ENCODE peak calls at places on chromosomes 12 and 14, in five cellular contexts. F is suprapubic skin, Z is A549, B is body of pancreas, H is uterus. X is an unnamed sample.

GRCh38 chr12:90250766-90251165 is 542.1 kb upstream of the ATP2B1 start:
- DNase-seq in B (no peak), F (no peak), H (peak), Z (no peak), X (no peak)

GRCh38 chr12:15227004-15227679 is 5.9 kb upstream of the RERG start:
- DNase-seq in Z (peak), H (peak), B (peak), F (no peak), X (peak)

GRCh38 chr12:47736877-47737676 is 11.8 kb upstream of the ENDOU start:
- DNase-seq in F (peak), H (peak), Z (no peak), B (peak), X (peak)

GRCh38 chr14:92451245-92451644 is 62.3 kb upstream of the RIN3 start:
- DNase-seq in H (no peak), B (no peak), Z (no peak), F (no peak), X (no peak)

GRCh38 chr12:52233462-52234141 is 559 bp downstream of the KRT7 start:
- DNase-seq in B (no peak), Z (peak), F (no peak), H (no peak), X (no peak)

GRCh38 chr12:74431821-74432220 is 105.8 kb upstream of the ATXN7L3B start:
- DNase-seq in Z (no peak), F (no peak), H (no peak), B (no peak), X (no peak)

GRCh38 chr14:100116134-100116533 is 43.3 kb downstream of the DEGS2 start:
- DNase-seq in F (no peak), H (no peak), B (no peak), Z (no peak), X (no peak)

GRCh38 chr12:12665194-12665593 is 30.8 kb downstream of the GPR19 start:
- DNase-seq in H (no peak), F (no peak), Z (no peak), B (no peak), X (no peak)

GRCh38 chr12:96198970-96199369 is 4.8 kb downstream of the ELK3 start:
- DNase-seq in F (no peak), Z (peak), H (no peak), B (no peak), X (no peak)

GRCh38 chr12:104958946-104959841 is 1.1 kb upstream of the SLC41A2 start:
- DNase-seq in F (no peak), H (no peak), Z (no peak), B (peak), X (no peak)

GRCh38 chr12:73531752-73532151 is 1005.9 kb upstream of the ATXN7L3B start:
- DNase-seq in F (no peak), H (no peak), Z (no peak), B (no peak), X (no peak)

GRCh38 chr14:52395728-52396127 is 81.6 kb downstream of the PTGER2 start:
- DNase-seq in H (no peak), Z (no peak), B (no peak), F (no peak), X (no peak)

GRCh38 chr14:55221186-55221585 is 29.8 kb upstream of the DLGAP5 start:
- DNase-seq in B (no peak), Z (no peak), H (no peak), F (no peak), X (no peak)

GRCh38 chr12:47807338-47807737 is 12.4 kb downstream of the HDAC7 start:
- DNase-seq in H (no peak), Z (no peak), F (no peak), B (no peak), X (no peak)

GRCh38 chr14:79584679-79585078 is 626.6 kb downstream of the DIO2 start:
- DNase-seq in H (no peak), F (no peak), Z (peak), B (no peak), X (no peak)

GRCh38 chr12:102847131-102847530 is 69.9 kb downstream of the PAH start:
- DNase-seq in F (no peak), H (no peak), Z (no peak), B (no peak), X (no peak)

GRCh38 chr12:93042684-93043083 is 113.6 kb upstream of the EEA1 start:
- DNase-seq in Z (no peak), F (no peak), H (no peak), B (no peak), X (no peak)

GRCh38 chr14:40394634-40395340 is 962.6 kb upstream of the FBXO33 start:
- DNase-seq in Z (no peak), B (no peak), H (no peak), F (no peak), X (no peak)

GRCh38 chr12:11517080-11517479 is 121.7 kb upstream of the PRB2 start:
- DNase-seq in B (no peak), H (no peak), Z (no peak), F (no peak), X (no peak)

GRCh38 chr14:31582286-31582691 is 21.1 kb downstream of the NUBPL start:
- DNase-seq in F (no peak), H (peak), B (no peak), Z (no peak), X (peak)

GRCh38 chr12:13112968-13113367 is 9.5 kb upstream of the GSG1 start:
- DNase-seq in B (no peak), Z (no peak), H (no peak), F (no peak), X (no peak)

GRCh38 chr12:67649165-67650126 is 901 bp downstream of the DYRK2 start:
- DNase-seq in F (peak), B (peak), H (peak), Z (no peak), X (peak)

GRCh38 chr12:26338574-26339572 is 143.5 kb downstream of the SSPN start:
- DNase-seq in H (no peak), F (no peak), Z (no peak), B (no peak), X (no peak)

GRCh38 chr14:24269910-24270536 is 1.4 kb downstream of the RABGGTA start:
- DNase-seq in H (no peak), Z (no peak), F (no peak), B (no peak), X (no peak)

GRCh38 chr14:24270537-24271133 is 762 bp downstream of the RABGGTA start:
- DNase-seq in H (no peak), B (no peak), F (no peak), Z (no peak), X (no peak)

GRCh38 chr14:24271834-24272263 is 452 bp upstream of the RABGGTA start:
- DNase-seq in B (no peak), F (no peak), Z (no peak), H (no peak), X (no peak)

GRCh38 chr14:24272442-24272841 is 1.0 kb upstream of the RABGGTA start:
- DNase-seq in B (no peak), F (no peak), H (no peak), Z (no peak), X (no peak)

GRCh38 chr14:24271134-24271833 is at the start of gene RABGGTA:
- DNase-seq in Z (peak), B (peak), H (peak), F (peak), X (peak)
- TF ChIP-seq POLR2A in Z (peak), B (peak), H (no peak), F (peak), X (no peak)

GRCh38 chr14:75280831-75281690 is 2.4 kb downstream of the FOS start:
- DNase-seq in F (no peak), B (no peak), Z (peak), H (no peak), X (peak)
- H3K4me3 ChIP-seq in F (peak), B (no peak), Z (no peak), H (peak), X (peak)

GRCh38 chr12:20213851-20214250 is 154.5 kb upstream of the PDE3A start:
- DNase-seq in H (no peak), B (no peak), Z (no peak), F (no peak), X (no peak)

GRCh38 chr12:20212658-20213387 is 155.5 kb upstream of the PDE3A start:
- DNase-seq in B (peak), F (peak), Z (peak), H (peak), X (peak)

GRCh38 chr12:20212036-20212435 is 156.3 kb upstream of the PDE3A start:
- DNase-seq in Z (peak), H (no peak), F (no peak), B (no peak), X (no peak)

GRCh38 chr12:20211537-20211936 is 156.8 kb upstream of the PDE3A start:
- DNase-seq in F (no peak), H (no peak), Z (no peak), B (no peak), X (no peak)

DNA sequence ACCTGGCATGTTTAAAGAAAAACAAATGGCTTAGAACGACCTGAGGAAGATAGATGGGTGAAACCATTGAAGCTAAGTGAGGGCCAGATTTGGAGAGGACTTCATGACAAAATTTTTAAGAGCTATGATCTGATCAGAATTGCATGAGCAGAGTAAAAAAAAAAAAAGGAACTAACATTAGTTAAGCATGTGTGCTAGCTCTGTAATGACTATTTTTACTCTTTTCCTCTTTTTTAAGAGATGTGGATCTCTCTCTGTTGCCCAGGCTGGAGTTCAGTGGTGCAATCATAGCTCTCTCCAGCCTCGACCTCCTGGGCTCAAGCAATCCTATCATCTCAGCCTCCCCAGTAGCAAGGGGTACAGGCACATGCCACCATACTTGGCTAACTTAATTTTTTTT is 157.5 kb upstream of the PDE3A start:
- DNase-seq in Z (no peak), F (no peak), H (no peak), B (no peak), X (no peak)
- TF ChIP-seq POLR2A in Z (no peak), F (no peak), H (no peak), B (no peak), X (no peak)

GRCh38 chr14:39265032-39265431 is 31.3 kb downstream of the MIA2 start:
- DNase-seq in H (no peak), Z (peak), B (no peak), F (no peak), X (no peak)
- H3K4me3 ChIP-seq in H (peak), Z (peak), B (no peak), F (peak), X (no peak)

GRCh38 chr12:85358715-85359114 is 78.7 kb downstream of the ALX1 start:
- DNase-seq in B (no peak), Z (no peak), H (no peak), F (no peak), X (no peak)

GRCh38 chr12:85363382-85364190 is 83.6 kb downstream of the ALX1 start:
- DNase-seq in F (no peak), H (no peak), B (no peak), Z (no peak), X (no peak)

GRCh38 chr12:85356596-85357385 is 76.8 kb downstream of the ALX1 start:
- DNase-seq in F (no peak), Z (no peak), H (no peak), B (no peak), X (no peak)

GRCh38 chr12:85357609-85358008 is 77.6 kb downstream of the ALX1 start:
- DNase-seq in F (no peak), H (no peak), Z (no peak), B (no peak), X (no peak)
- TF ChIP-seq POLR2A in F (no peak), H (no peak), Z (no peak), B (no peak), X (no peak)

GRCh38 chr14:75504411-75504810 is 17.9 kb upstream of the BATF start:
- DNase-seq in H (no peak), B (no peak), Z (no peak), F (no peak), X (no peak)
- H3K4me3 ChIP-seq in H (no peak), B (no peak), Z (no peak), F (no peak), X (no peak)